ENCODE peak calls at places on chromosomes 4 and X, in seven cellular contexts. U, B, V, I, C, D and S are unnamed samples.

GRCh38 chrX:19577181-19577810 is 62.0 kb upstream of the MAP3K15 start:
- DNase-seq in U (no peak), B (no peak), V (no peak), I (no peak), C (no peak), D (no peak), S (no peak)

GRCh38 chrX:131262738-131263679 is 26.1 kb downstream of the IGSF1 start:
- DNase-seq in U (no peak), B (no peak), V (no peak), I (no peak), C (no peak), D (no peak), S (no peak)

GRCh38 chrX:41522071-41522470 is 74.9 kb downstream of the NYX start:
- DNase-seq in U (no peak), B (no peak), V (no peak), I (no peak), C (no peak), D (no peak), S (no peak)

GRCh38 chr4:73867783-73868182 is 1.4 kb upstream of the CXCL1 start:
- DNase-seq in U (no peak), B (no peak), V (no peak), I (peak), C (no peak), D (no peak), S (no peak)

GRCh38 chrX:150696836-150697235 is 3.6 kb downstream of the MTMR1 start:
- DNase-seq in U (no peak), B (no peak), V (no peak), I (no peak), C (no peak), D (no peak), S (no peak)

GRCh38 chrX:150887906-150888465 is 10.5 kb downstream of the CD99L2 start:
- DNase-seq in U (peak), B (no peak), V (no peak), I (no peak), C (no peak), D (no peak), S (no peak)

GRCh38 chrX:85243761-85244410 is at the start of the genes SATL1 and ZNF711:
- DNase-seq in U (no peak), B (no peak), V (peak), I (peak), C (no peak), D (no peak), S (peak)

GRCh38 chr4:128803783-128804182 is 5.7 kb upstream of the JADE1 start:
- DNase-seq in U (no peak), B (no peak), V (no peak), I (no peak), C (no peak), D (no peak), S (no peak)

GRCh38 chr4:19455850-19456602 is 795.7 kb upstream of the SLIT2 start:
- DNase-seq in U (no peak), B (no peak), V (no peak), I (no peak), C (no peak), D (no peak), S (no peak)

GRCh38 chr4:26237916-26238315 is 82.9 kb upstream of the RBPJ start:
- DNase-seq in U (no peak), B (no peak), V (no peak), I (no peak), C (no peak), D (no peak), S (no peak)

GRCh38 chr4:165763640-165764039 is 109.4 kb upstream of the TLL1 start:
- DNase-seq in U (no peak), B (no peak), V (no peak), I (no peak), C (no peak), D (no peak), S (no peak)